ENCODE peak calls at places on chromosomes 2 and 18, in seven cellular contexts. One of them, this sample, is unnamed.

GRCh38 chr2:12774381-12774780 is 57.6 kb downstream of the TRIB2 start:
- DNase-seq in OCI-LY7: no peak
- DNase-seq in NCI-H1092 treated with DMSO at 0.1 percent for 48 hours: no peak
- DNase-seq in activated naive CD8-positive, alpha-beta T cell treated with anti-CD3 and anti-CD28 coated beads for 36 hours: no peak
- DNase-seq in osteoblast: no peak
- DNase-seq in frontal cortex: no peak
- DNase-seq in activated gamma-delta T cell treated with Interleukin-2 at 50 U/mL for 16 hours: no peak
- DNase-seq in this sample: no peak

GRCh38 chr2:44242929-44243328 is 32.4 kb upstream of the SLC3A1 start:
- DNase-seq in OCI-LY7: no peak
- DNase-seq in NCI-H1092 treated with DMSO at 0.1 percent for 48 hours: no peak
- DNase-seq in activated naive CD8-positive, alpha-beta T cell treated with anti-CD3 and anti-CD28 coated beads for 36 hours: no peak
- DNase-seq in osteoblast: no peak
- DNase-seq in frontal cortex: no peak
- DNase-seq in activated gamma-delta T cell treated with Interleukin-2 at 50 U/mL for 16 hours: no peak
- DNase-seq in this sample: no peak

GRCh38 chr18:58567453-58568196 is 61.3 kb downstream of the ALPK2 start:
- DNase-seq in OCI-LY7: no peak
- DNase-seq in NCI-H1092 treated with DMSO at 0.1 percent for 48 hours: no peak
- DNase-seq in activated naive CD8-positive, alpha-beta T cell treated with anti-CD3 and anti-CD28 coated beads for 36 hours: no peak
- DNase-seq in osteoblast: peak; percentile 76
- DNase-seq in frontal cortex: no peak
- DNase-seq in activated gamma-delta T cell treated with Interleukin-2 at 50 U/mL for 16 hours: no peak
- DNase-seq in this sample: no peak

GRCh38 chr18:76519156-76519549 is 24.1 kb upstream of the ZNF516 start:
- DNase-seq in OCI-LY7: no peak
- DNase-seq in NCI-H1092 treated with DMSO at 0.1 percent for 48 hours: peak; percentile 94
- DNase-seq in activated naive CD8-positive, alpha-beta T cell treated with anti-CD3 and anti-CD28 coated beads for 36 hours: no peak
- DNase-seq in osteoblast: no peak
- DNase-seq in frontal cortex: no peak
- DNase-seq in activated gamma-delta T cell treated with Interleukin-2 at 50 U/mL for 16 hours: no peak
- DNase-seq in this sample: no peak

GRCh38 chr2:7168012-7168411 is 250.8 kb downstream of the RNF144A start:
- DNase-seq in OCI-LY7: no peak
- DNase-seq in NCI-H1092 treated with DMSO at 0.1 percent for 48 hours: no peak
- DNase-seq in activated naive CD8-positive, alpha-beta T cell treated with anti-CD3 and anti-CD28 coated beads for 36 hours: no peak
- DNase-seq in osteoblast: no peak
- DNase-seq in frontal cortex: no peak
- DNase-seq in activated gamma-delta T cell treated with Interleukin-2 at 50 U/mL for 16 hours: no peak
- DNase-seq in this sample: no peak

GRCh38 chr2:96145028-96145939 is at the start of gene DUSP2:
- DNase-seq in OCI-LY7: peak; percentile 90
- DNase-seq in NCI-H1092 treated with DMSO at 0.1 percent for 48 hours: peak; percentile 31
- DNase-seq in activated naive CD8-positive, alpha-beta T cell treated with anti-CD3 and anti-CD28 coated beads for 36 hours: peak; percentile 97
- DNase-seq in osteoblast: peak; percentile 99
- DNase-seq in frontal cortex: peak; percentile 89
- DNase-seq in activated gamma-delta T cell treated with Interleukin-2 at 50 U/mL for 16 hours: peak; percentile 87
- DNase-seq in this sample: peak; percentile 94

GRCh38 chr2:47008381-47009280 is 93.0 kb upstream of the MCFD2 start:
- DNase-seq in OCI-LY7: no peak
- DNase-seq in NCI-H1092 treated with DMSO at 0.1 percent for 48 hours: peak; percentile 83
- DNase-seq in activated naive CD8-positive, alpha-beta T cell treated with anti-CD3 and anti-CD28 coated beads for 36 hours: no peak
- DNase-seq in osteoblast: peak; percentile 90
- DNase-seq in frontal cortex: peak; percentile 40
- DNase-seq in activated gamma-delta T cell treated with Interleukin-2 at 50 U/mL for 16 hours: no peak
- DNase-seq in this sample: no peak

GRCh38 chr18:70322928-70323327 is 34.1 kb downstream of the SOCS6 start:
- DNase-seq in OCI-LY7: no peak
- DNase-seq in NCI-H1092 treated with DMSO at 0.1 percent for 48 hours: no peak
- DNase-seq in activated naive CD8-positive, alpha-beta T cell treated with anti-CD3 and anti-CD28 coated beads for 36 hours: no peak
- DNase-seq in osteoblast: peak; percentile 68
- DNase-seq in frontal cortex: no peak
- DNase-seq in activated gamma-delta T cell treated with Interleukin-2 at 50 U/mL for 16 hours: no peak
- DNase-seq in this sample: no peak

GRCh38 chr2:31081497-31081896 is 56.7 kb downstream of the GALNT14 start:
- DNase-seq in OCI-LY7: no peak
- DNase-seq in NCI-H1092 treated with DMSO at 0.1 percent for 48 hours: no peak
- DNase-seq in activated naive CD8-positive, alpha-beta T cell treated with anti-CD3 and anti-CD28 coated beads for 36 hours: no peak
- DNase-seq in osteoblast: no peak
- DNase-seq in frontal cortex: no peak
- DNase-seq in activated gamma-delta T cell treated with Interleukin-2 at 50 U/mL for 16 hours: no peak
- DNase-seq in this sample: no peak

GRCh38 chr18:3886575-3887322 is 436.8 kb downstream of the TGIF1 start:
- DNase-seq in OCI-LY7: peak; percentile 30
- DNase-seq in NCI-H1092 treated with DMSO at 0.1 percent for 48 hours: no peak
- DNase-seq in activated naive CD8-positive, alpha-beta T cell treated with anti-CD3 and anti-CD28 coated beads for 36 hours: no peak
- DNase-seq in osteoblast: no peak
- DNase-seq in frontal cortex: no peak
- DNase-seq in activated gamma-delta T cell treated with Interleukin-2 at 50 U/mL for 16 hours: no peak
- DNase-seq in this sample: no peak

GRCh38 chr2:10844083-10844482 is 31.5 kb upstream of the PDIA6 start:
- DNase-seq in OCI-LY7: no peak
- DNase-seq in NCI-H1092 treated with DMSO at 0.1 percent for 48 hours: no peak
- DNase-seq in activated naive CD8-positive, alpha-beta T cell treated with anti-CD3 and anti-CD28 coated beads for 36 hours: no peak
- DNase-seq in osteoblast: peak; percentile 88
- DNase-seq in frontal cortex: no peak
- DNase-seq in activated gamma-delta T cell treated with Interleukin-2 at 50 U/mL for 16 hours: no peak
- DNase-seq in this sample: no peak

GRCh38 chr2:20940856-20941255 is 103.0 kb downstream of the APOB start:
- DNase-seq in OCI-LY7: no peak
- DNase-seq in NCI-H1092 treated with DMSO at 0.1 percent for 48 hours: no peak
- DNase-seq in activated naive CD8-positive, alpha-beta T cell treated with anti-CD3 and anti-CD28 coated beads for 36 hours: no peak
- DNase-seq in osteoblast: no peak
- DNase-seq in frontal cortex: no peak
- DNase-seq in activated gamma-delta T cell treated with Interleukin-2 at 50 U/mL for 16 hours: no peak
- DNase-seq in this sample: no peak

GRCh38 chr2:238573916-238574315 is 147.2 kb downstream of the ASB1 start:
- DNase-seq in OCI-LY7: no peak
- DNase-seq in NCI-H1092 treated with DMSO at 0.1 percent for 48 hours: no peak
- DNase-seq in activated naive CD8-positive, alpha-beta T cell treated with anti-CD3 and anti-CD28 coated beads for 36 hours: no peak
- DNase-seq in osteoblast: no peak
- DNase-seq in frontal cortex: no peak
- DNase-seq in activated gamma-delta T cell treated with Interleukin-2 at 50 U/mL for 16 hours: no peak
- DNase-seq in this sample: no peak

GRCh38 chr2:197857708-197858107 is 53.3 kb downstream of the PLCL1 start:
- DNase-seq in OCI-LY7: no peak
- DNase-seq in NCI-H1092 treated with DMSO at 0.1 percent for 48 hours: no peak
- DNase-seq in activated naive CD8-positive, alpha-beta T cell treated with anti-CD3 and anti-CD28 coated beads for 36 hours: no peak
- DNase-seq in osteoblast: no peak
- DNase-seq in frontal cortex: no peak
- DNase-seq in activated gamma-delta T cell treated with Interleukin-2 at 50 U/mL for 16 hours: no peak
- DNase-seq in this sample: no peak

GRCh38 chr18:21309248-21309647 is 67.2 kb downstream of the GREB1L start:
- DNase-seq in OCI-LY7: no peak
- DNase-seq in NCI-H1092 treated with DMSO at 0.1 percent for 48 hours: no peak
- DNase-seq in activated naive CD8-positive, alpha-beta T cell treated with anti-CD3 and anti-CD28 coated beads for 36 hours: no peak
- DNase-seq in osteoblast: no peak
- DNase-seq in frontal cortex: no peak
- DNase-seq in activated gamma-delta T cell treated with Interleukin-2 at 50 U/mL for 16 hours: no peak
- DNase-seq in this sample: no peak

GRCh38 chr2:27672723-27673486 is 9.2 kb downstream of the SLC4A1AP start:
- DNase-seq in OCI-LY7: no peak
- DNase-seq in NCI-H1092 treated with DMSO at 0.1 percent for 48 hours: no peak
- DNase-seq in activated naive CD8-positive, alpha-beta T cell treated with anti-CD3 and anti-CD28 coated beads for 36 hours: no peak
- DNase-seq in osteoblast: no peak
- DNase-seq in frontal cortex: no peak
- DNase-seq in activated gamma-delta T cell treated with Interleukin-2 at 50 U/mL for 16 hours: no peak
- DNase-seq in this sample: no peak